ENCODE peak calls at places on chromosomes 5 and 9, in four cellular contexts. Q is AG08396; D is brain microvascular endothelial cell; E is activated CD4-positive, CD25-positive, alpha-beta regulatory T cell. X is an unnamed sample.

GRCh38 chr9:78023003-78023741 is 8.4 kb downstream of the GNAQ start:
- DNase-seq in Q (peak; percentile 20), D (no peak), E (no peak), X (no peak)

GRCh38 chr9:124781967-124782660 is 5.2 kb downstream of the OLFML2A start:
- DNase-seq in Q (no peak), D (no peak), E (no peak), X (no peak)

GRCh38 chr5:148748702-148749101 is 77.7 kb upstream of the ADRB2 start:
- DNase-seq in Q (no peak), D (no peak), E (no peak), X (no peak)

GRCh38 chr9:74783408-74783807 is 104.3 kb downstream of the TRPM6 start:
- DNase-seq in Q (peak; percentile 64), D (peak; percentile 63), E (no peak), X (no peak)

GRCh38 chr5:169801324-169801777 is 164.3 kb downstream of the DOCK2 start:
- DNase-seq in Q (no peak), D (no peak), E (no peak), X (no peak)

GRCh38 chr5:105688227-105688807 is 1982.4 kb downstream of the EFNA5 start:
- DNase-seq in Q (no peak), D (no peak), E (no peak), X (no peak)

GRCh38 chr9:123119566-123119965 is 86.1 kb downstream of the GPR21 start:
- DNase-seq in Q (no peak), D (no peak), E (no peak), X (no peak)

GRCh38 chr9:134367061-134367460 is 40.8 kb downstream of the RXRA start:
- DNase-seq in Q (no peak), D (no peak), E (no peak), X (no peak)

GRCh38 chr9:121640076-121640475 is 11.4 kb upstream of the DAB2IP start:
- DNase-seq in Q (peak; percentile 58), D (no peak), E (no peak), X (no peak)

GRCh38 chr5:127615916-127616315 is 33.0 kb upstream of the CTXN3 start:
- DNase-seq in Q (no peak), D (no peak), E (no peak), X (no peak)

GRCh38 chr5:37720550-37720952 is 119.3 kb downstream of the GDNF start:
- DNase-seq in Q (no peak), D (no peak), E (no peak), X (no peak)

GRCh38 chr9:124126571-124127289 is 115.2 kb downstream of the LHX2 start:
- DNase-seq in Q (peak; percentile 81), D (peak; percentile 53), E (peak; percentile 55), X (peak; percentile 69)

GRCh38 chr9:36576866-36577265 is 4.2 kb downstream of the MELK start:
- DNase-seq in Q (no peak), D (no peak), E (no peak), X (no peak)

GRCh38 chr5:173829826-173830225 is 58.3 kb upstream of the CPEB4 start:
- DNase-seq in Q (peak; percentile 17), D (peak; percentile 4), E (no peak), X (no peak)

GRCh38 chr9:5085993-5086392 is 99.4 kb downstream of the INSL6 start:
- DNase-seq in Q (no peak), D (no peak), E (no peak), X (no peak)

GRCh38 chr9:120299785-120300184 is 280.2 kb downstream of the CDK5RAP2 start:
- DNase-seq in Q (no peak), D (no peak), E (no peak), X (no peak)

GRCh38 chr9:95506438-95506691 is 10.4 kb downstream of the PTCH1 start:
- DNase-seq in Q (peak; percentile 51), D (no peak), E (no peak), X (peak; percentile 39)

GRCh38 chr9:75953218-75953617 is 62.7 kb downstream of the PCSK5 start:
- DNase-seq in Q (no peak), D (no peak), E (no peak), X (no peak)

GRCh38 chr5:137022043-137022442 is 477.1 kb downstream of the SPOCK1 start:
- DNase-seq in Q (no peak), D (no peak), E (no peak), X (no peak)

GRCh38 chr5:94086194-94086593 is 344.8 kb upstream of the POU5F2 start:
- DNase-seq in Q (no peak), D (no peak), E (no peak), X (no peak)

GRCh38 chr5:57839025-57839424 is 356.4 kb upstream of the ACTBL2 start:
- DNase-seq in Q (no peak), D (no peak), E (no peak), X (no peak)